ENCODE peak calls at places on chromosomes 11 and 22, in nine cellular contexts. C is transverse colon, F is left ventricle myocardium inferior, S is IMR-90, M is body of pancreas, Q is thyroid gland, K is esophagus squamous epithelium, V is BE2C, H is A549. L is an unnamed sample.
A peak's percentile ranks its signal among the peaks of the same experiment; 100 is the strongest.

GRCh38 chr11:44949160-44950035 is 1.3 kb downstream of the TP53I11 start:
- DNase-seq in F (no peak), Q (peak; percentile 40), V (no peak), K (no peak), M (no peak), C (peak; percentile 68), S (peak; percentile 42), H (peak; percentile 68), L (peak; percentile 87)

GRCh38 chr22:49664891-49665290 is 162.8 kb downstream of the BRD1 start:
- DNase-seq in V (no peak), Q (no peak), S (no peak), K (no peak), C (no peak), F (no peak), M (no peak), H (no peak), L (no peak)

GRCh38 chr22:25159028-25159427 is 40.6 kb upstream of the CRYBB3 start:
- DNase-seq in F (no peak), Q (no peak), M (no peak), K (no peak), C (no peak), S (no peak), V (peak; percentile 39), H (no peak), L (no peak)

GRCh38 chr11:1225386-1226225 is 2.7 kb downstream of the MUC5B start:
- DNase-seq in Q (no peak), C (peak; percentile 7), S (no peak), F (peak; percentile 16), V (peak; percentile 2), K (no peak), M (no peak), H (no peak), L (peak; percentile 6)

GRCh38 chr11:31340903-31341572 is 28.5 kb downstream of the DCDC1 start:
- DNase-seq in Q (no peak), M (peak; percentile 20), F (no peak), C (no peak), S (peak; percentile 41), V (peak; percentile 4), H (peak; percentile 49), K (no peak), L (peak; percentile 22)

GRCh38 chr11:86621854-86622253 is 50.6 kb downstream of the ME3 start:
- DNase-seq in M (no peak), F (no peak), V (no peak), H (no peak), C (no peak), Q (no peak), S (no peak), K (no peak), L (no peak)

GRCh38 chr11:86592659-86593451 is 79.6 kb downstream of the ME3 start:
- DNase-seq in H (peak; percentile 97), M (peak; percentile 89), K (no peak), F (no peak), Q (peak; percentile 62), V (peak; percentile 81), C (peak; percentile 91), S (peak; percentile 87), L (peak; percentile 29)

GRCh38 chr11:22920939-22921565 is 60.8 kb upstream of the CCDC179 start:
- DNase-seq in F (no peak), H (peak; percentile 55), V (peak; percentile 29), Q (peak; percentile 10), C (peak; percentile 8), K (no peak), S (peak; percentile 76), M (peak; percentile 60), L (peak; percentile 42)

GRCh38 chr11:68266121-68266891 is 5.5 kb downstream of the C11orf24 start:
- DNase-seq in S (no peak), K (no peak), M (no peak), V (no peak), C (peak; percentile 53), Q (no peak), H (no peak), F (no peak), L (no peak)

GRCh38 chr22:30864441-30865420 is 103.8 kb downstream of the MORC2 start:
- DNase-seq in V (no peak), S (no peak), M (no peak), F (no peak), Q (no peak), C (no peak), H (no peak), K (no peak), L (no peak)

GRCh38 chr11:121041072-121041471 is 17.2 kb downstream of the TBCEL start:
- DNase-seq in C (no peak), V (no peak), S (no peak), K (no peak), M (no peak), Q (no peak), H (no peak), F (no peak), L (no peak)
- H3K9me3 ChIP-seq in C (no peaks in the 10 kb centered on the region), V (no peaks in the 10 kb centered on the region), S (no peaks in the 10 kb centered on the region), K (no peaks in the 10 kb centered on the region), M (no peaks in the 10 kb centered on the region), Q (no peaks in the 10 kb centered on the region), H (no peaks in the 10 kb centered on the region), F (no peaks in the 10 kb centered on the region), L (no peaks in the 10 kb centered on the region)

GRCh38 chr11:75735181-75735845 is 17.7 kb downstream of the MOGAT2 start:
- DNase-seq in F (no peak), Q (no peak), M (no peak), V (no peak), K (no peak), C (no peak), H (no peak), S (no peak), L (no peak)

GRCh38 chr11:75728992-75729391 is 11.4 kb downstream of the MOGAT2 start:
- DNase-seq in H (no peak), Q (no peak), F (no peak), M (no peak), K (no peak), C (no peak), S (no peak), V (no peak), L (no peak)

GRCh38 chr11:75734491-75735180 is 17.0 kb downstream of the MOGAT2 start:
- DNase-seq in V (no peak), C (peak; percentile 69), S (no peak), Q (no peak), K (no peak), F (no peak), H (no peak), M (no peak), L (no peak)

GRCh38 chr11:75733346-75734107 is 15.9 kb downstream of the MOGAT2 start:
- DNase-seq in S (no peak), H (no peak), M (no peak), F (peak; percentile 27), Q (peak; percentile 66), K (no peak), C (no peak), V (no peak), L (no peak)

DNA sequence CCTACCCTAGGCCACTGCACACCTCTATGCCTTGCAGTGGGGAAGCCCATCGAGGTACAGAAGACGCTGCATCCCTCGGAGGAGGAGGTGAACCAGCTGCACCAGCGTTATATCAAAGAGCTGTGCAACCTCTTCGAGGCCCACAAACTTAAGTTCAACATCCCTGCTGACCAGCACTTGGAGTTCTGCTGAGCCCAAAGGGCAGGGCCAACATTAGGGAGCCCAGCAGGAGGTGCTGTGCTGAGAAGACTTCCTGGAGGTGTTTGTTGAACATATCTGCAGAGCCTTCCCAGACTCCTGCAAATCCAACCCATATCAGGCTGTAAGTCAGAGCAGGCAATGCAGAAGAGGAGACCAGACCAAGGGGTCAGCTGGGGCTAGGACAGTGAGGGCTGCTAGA is 13.5 kb downstream of the MOGAT2 start:
- DNase-seq in Q (no peak), F (no peak), K (no peak), C (no peak), H (no peak), M (no peak), V (no peak), S (no peak), L (no peak)
- TF ChIP-seq CTCF in Q (no peak), F (no peak), K (no peak), C (no peak), H (no peak), M (no peak), V (peak; percentile 2), S (no peak), L (peak; percentile 3)

GRCh38 chr11:2466869-2467694 is 22.3 kb downstream of the KCNQ1 start:
- DNase-seq in H (no peak), Q (no peak), S (no peak), M (no peak), V (no peak), F (no peak), C (no peak), K (no peak), L (no peak)

GRCh38 chr11:2468363-2469240 is 23.8 kb downstream of the KCNQ1 start:
- DNase-seq in Q (no peak), M (no peak), H (no peak), F (no peak), K (no peak), V (no peak), S (no peak), C (no peak), L (no peak)

GRCh38 chr11:2466069-2466801 is 21.4 kb downstream of the KCNQ1 start:
- DNase-seq in K (no peak), V (no peak), H (no peak), F (no peak), C (no peak), Q (no peak), M (no peak), S (no peak), L (no peak)

GRCh38 chr11:2465201-2466068 is 20.6 kb downstream of the KCNQ1 start:
- DNase-seq in F (no peak), V (no peak), M (no peak), K (no peak), C (no peak), H (no peak), S (no peak), Q (peak; percentile 92), L (no peak)

GRCh38 chr11:2467695-2468055 is 22.9 kb downstream of the KCNQ1 start:
- DNase-seq in S (no peak), K (no peak), V (no peak), M (no peak), F (no peak), Q (no peak), H (no peak), C (no peak), L (no peak)
- H3K4me3 ChIP-seq in S (no peak overlapping the region), K (no peak overlapping the region), V (no peak overlapping the region), M (no peak overlapping the region), F (no peak overlapping the region), Q (no peak overlapping the region), H (no peak overlapping the region), C (no peak overlapping the region), L (no peak overlapping the region)

GRCh38 chr22:48077699-48078098 is 1315.2 kb downstream of the TBC1D22A start:
- DNase-seq in C (no peak), K (no peak), F (no peak), S (no peak), H (no peak), M (no peak), Q (no peak), V (no peak), L (no peak)

GRCh38 chr22:48080304-48081165 is 1318.1 kb downstream of the TBC1D22A start:
- DNase-seq in F (no peak), S (no peak), M (no peak), K (no peak), H (no peak), C (no peak), V (no peak), Q (no peak), L (no peak)

GRCh38 chr22:48081281-48081680 is 1318.8 kb downstream of the TBC1D22A start:
- DNase-seq in Q (no peak), F (no peak), H (no peak), V (no peak), C (no peak), S (no peak), K (no peak), M (no peak), L (no peak)

GRCh38 chr22:48082284-48082683 is 1319.8 kb downstream of the TBC1D22A start:
- DNase-seq in S (no peak), K (no peak), M (no peak), F (no peak), H (no peak), Q (no peak), V (no peak), C (no peak), L (no peak)

GRCh38 chr22:48079505-48080295 is 1317.2 kb downstream of the TBC1D22A start:
- DNase-seq in M (no peak), S (no peak), C (no peak), H (no peak), K (no peak), V (no peak), Q (no peak), F (no peak), L (no peak)
- H3K9me3 ChIP-seq in M (no peaks in the 10 kb centered on the region), S (peaks cover 67% of the 10 kb centered on the region), C (no peaks in the 10 kb centered on the region), H (no peaks in the 10 kb centered on the region), K (no peaks in the 10 kb centered on the region), V (no peaks in the 10 kb centered on the region), Q (no peaks in the 10 kb centered on the region), F (no peaks in the 10 kb centered on the region), L (no peaks in the 10 kb centered on the region)

L was measured in WERI-Rb-1.